ENCODE peak calls at places on chromosomes 5 and 9, in four cellular contexts. U, B, O and J are unnamed samples.

GRCh38 chr9:8419871-8420270 is 620.3 kb upstream of the DMAC1 start:
- DNase-seq in B (peak), U (no peak), O (no peak), J (no peak)

GRCh38 chr9:18274693-18275092 is 199.3 kb upstream of the ADAMTSL1 start:
- DNase-seq in B (peak), O (peak), U (peak), J (peak)

GRCh38 chr9:14779566-14780022 is 57.1 kb upstream of the CER1 start:
- DNase-seq in O (peak), U (peak), B (no peak), J (peak)

GRCh38 chr5:103375356-103375755 is 116.8 kb downstream of the MACIR start:
- DNase-seq in B (peak), U (no peak), O (peak), J (peak)

GRCh38 chr5:96050273-96050880 is 88.7 kb upstream of the ELL2 start:
- DNase-seq in U (peak), B (peak), O (peak), J (no peak)

GRCh38 chr9:124475158-124475867 is 25.1 kb downstream of the ADGRD2 start:
- DNase-seq in O (no peak), U (no peak), B (no peak), J (no peak)

GRCh38 chr5:60810438-60811085 is 33.5 kb downstream of the ELOVL7 start:
- DNase-seq in B (peak), U (no peak), O (peak), J (peak)

GRCh38 chr5:100232730-100233129 is 302.4 kb upstream of the FAM174A start:
- DNase-seq in O (no peak), U (peak), B (no peak), J (no peak)

GRCh38 chr5:96651948-96652753 is 10.0 kb upstream of the CAST start:
- DNase-seq in B (no peak), O (no peak), U (peak), J (peak)

GRCh38 chr5:43140286-43140685 is 19.6 kb downstream of the ZNF131 start:
- DNase-seq in B (peak), O (peak), U (no peak), J (no peak)

GRCh38 chr5:179870403-179870903 is 11.8 kb upstream of the MRNIP start:
- DNase-seq in U (peak), B (peak), O (no peak), J (peak)

GRCh38 chr5:139063664-139064054 is 134.5 kb downstream of the SIL1 start:
- DNase-seq in U (peak), B (no peak), O (no peak), J (no peak)

GRCh38 chr9:115717298-115717697 is 436.3 kb upstream of the PAPPA start:
- DNase-seq in B (no peak), U (no peak), O (peak), J (peak)

GRCh38 chr5:116303810-116304209 is 219.0 kb downstream of the COMMD10 start:
- DNase-seq in B (no peak), O (no peak), U (peak), J (no peak)

GRCh38 chr5:108857905-108858304 is 110.2 kb downstream of the FER start:
- DNase-seq in O (no peak), B (no peak), U (no peak), J (no peak)

GRCh38 chr9:5586391-5586802 is 42.5 kb upstream of the RIC1 start:
- DNase-seq in U (no peak), O (peak), B (peak), J (no peak)

GRCh38 chr5:176818391-176819098 is 8.2 kb downstream of the UNC5A start:
- DNase-seq in U (no peak), O (no peak), B (no peak), J (no peak)

GRCh38 chr9:92332577-92333287 is 7.0 kb downstream of the CENPP start:
- DNase-seq in B (peak), U (no peak), O (no peak), J (no peak)

GRCh38 chr5:169861934-169862333 is 118.4 kb downstream of the INSYN2B start:
- DNase-seq in B (peak), O (peak), U (no peak), J (no peak)

GRCh38 chr5:151822141-151822540 is 50.4 kb downstream of the G3BP1 start:
- DNase-seq in O (no peak), U (no peak), B (no peak), J (no peak)

GRCh38 chr5:2841208-2841607 is 89.7 kb upstream of the IRX2 start:
- DNase-seq in O (no peak), U (no peak), B (no peak), J (peak)

GRCh38 chr5:66898241-66899039 is 298.2 kb downstream of the CD180 start:
- DNase-seq in O (no peak), B (peak), U (peak), J (no peak)

GRCh38 chr5:139746691-139747582 is 48.7 kb upstream of the PSD2 start:
- DNase-seq in O (peak), B (peak), U (peak), J (no peak)

GRCh38 chr9:2676466-2676865 is 40.8 kb upstream of the KCNV2 start:
- DNase-seq in B (no peak), O (peak), U (peak), J (peak)

GRCh38 chr5:68171101-68171558 is 44.4 kb upstream of the PIK3R1 start:
- DNase-seq in B (peak), U (no peak), O (peak), J (no peak)

GRCh38 chr5:15768936-15769335 is 269.0 kb downstream of the FBXL7 start:
- DNase-seq in B (no peak), U (no peak), O (no peak), J (no peak)

GRCh38 chr5:154753792-154754191 is 1.4 kb upstream of the LARP1 start:
- DNase-seq in U (peak), B (peak), O (no peak), J (peak)

GRCh38 chr5:102737161-102737560 is 17.9 kb upstream of the PAM start:
- DNase-seq in B (no peak), U (no peak), O (no peak), J (no peak)

GRCh38 chr5:137594717-137595116 is 95.6 kb upstream of the SPOCK1 start:
- DNase-seq in O (peak), U (no peak), B (peak), J (peak)

GRCh38 chr5:108367679-108368334 is 14.1 kb downstream of the FBXL17 start:
- DNase-seq in B (peak), O (no peak), U (no peak), J (no peak)

GRCh38 chr5:66967102-66967501 is 229.5 kb downstream of the CD180 start:
- DNase-seq in O (peak), B (peak), U (no peak), J (no peak)

GRCh38 chr9:125758986-125759811 is 12.0 kb downstream of the PBX3 start:
- DNase-seq in O (peak), B (peak), U (peak), J (no peak)

GRCh38 chr9:38127271-38127839 is 58.3 kb upstream of the SHB start:
- DNase-seq in B (no peak), U (peak), O (peak), J (peak)